ENCODE peak calls at places on chromosomes 16 and 17, in five cellular contexts. I, Y, V, F and W are unnamed samples.

GRCh38 chr17:79331492-79331891 is 256.9 kb downstream of the ENGASE start:
- DNase-seq in Y (no peak), F (no peak), V (no peak), I (no peak), W (no peak)

GRCh38 chr17:78716814-78717393 is 65.2 kb downstream of the CYTH1 start:
- DNase-seq in Y (no peak), F (no peak), I (peak), V (peak), W (peak)

GRCh38 chr17:48228720-48229119 is 121.2 kb downstream of the SNX11 start:
- DNase-seq in V (no peak), Y (no peak), F (no peak), I (no peak), W (peak)

GRCh38 chr17:1181769-1182137 is 2.0 kb upstream of the ABR start:
- DNase-seq in F (no peak), I (peak), V (peak), Y (peak), W (no peak)

GRCh38 chr17:80941171-80941570 is 50.5 kb upstream of the CHMP6 start:
- DNase-seq in Y (no peak), F (no peak), I (no peak), V (no peak), W (no peak)

GRCh38 chr16:85098565-85098964 is 13.7 kb downstream of the CIBAR2 start:
- DNase-seq in F (no peak), Y (no peak), I (no peak), V (no peak), W (no peak)

GRCh38 chr17:3827124-3827773 is 18.8 kb downstream of the NCBP3 start:
- DNase-seq in I (peak), Y (no peak), V (peak), F (peak), W (peak)

GRCh38 chr16:10688291-10688690 is 6.4 kb downstream of the TEKT5 start:
- DNase-seq in I (no peak), F (no peak), Y (no peak), V (no peak), W (no peak)

GRCh38 chr17:13510062-13510461 is 91.7 kb downstream of the HS3ST3A1 start:
- DNase-seq in V (peak), I (no peak), F (no peak), Y (no peak), W (peak)

GRCh38 chr16:29645699-29646187 is 17.3 kb upstream of the SPN start:
- DNase-seq in F (no peak), I (peak), Y (no peak), V (no peak), W (no peak)

GRCh38 chr16:23504453-23505179 is 5.7 kb downstream of the GGA2 start:
- DNase-seq in I (peak), F (peak), Y (peak), V (peak), W (no peak)

GRCh38 chr17:42061641-42062487 is 11.5 kb upstream of the C17orf113 start:
- DNase-seq in Y (no peak), F (no peak), V (no peak), I (no peak), W (no peak)

GRCh38 chr16:74842413-74842812 is 67.8 kb upstream of the FA2H start:
- DNase-seq in Y (no peak), I (no peak), V (no peak), F (no peak), W (no peak)

GRCh38 chr17:39668141-39668924 is at the start of gene PNMT:
- DNase-seq in I (peak), F (peak), Y (no peak), V (peak), W (no peak)

GRCh38 chr17:2122641-2123302 is 67.9 kb downstream of the HIC1 start:
- DNase-seq in F (no peak), Y (no peak), I (no peak), V (peak), W (no peak)

GRCh38 chr16:81633147-81633619 is 145.9 kb upstream of the PLCG2 start:
- DNase-seq in I (no peak), F (no peak), V (no peak), Y (no peak), W (peak)

GRCh38 chr17:82963104-82963950 is 116.1 kb upstream of the METRNL start:
- DNase-seq in V (peak), Y (no peak), F (no peak), I (peak), W (peak)

GRCh38 chr16:3243882-3244281 is 8.9 kb upstream of the ZNF200 start:
- DNase-seq in F (no peak), V (no peak), I (no peak), Y (no peak), W (no peak)

GRCh38 chr17:77494664-77495435 is 354.1 kb downstream of the SEC14L1 start:
- DNase-seq in Y (no peak), I (peak), V (peak), F (peak), W (peak)

GRCh38 chr16:49345829-49346228 is 27.8 kb upstream of the C16orf78 start:
- DNase-seq in V (no peak), F (no peak), I (peak), Y (no peak), W (no peak)

GRCh38 chr16:74807052-74807646 is 32.5 kb upstream of the FA2H start:
- DNase-seq in Y (no peak), V (no peak), F (no peak), I (no peak), W (no peak)

GRCh38 chr17:73874008-73874407 is 229.8 kb upstream of the SDK2 start:
- DNase-seq in Y (no peak), I (no peak), F (no peak), V (no peak), W (no peak)

GRCh38 chr16:66278111-66278531 is 88.4 kb upstream of the CDH5 start:
- DNase-seq in V (no peak), F (no peak), Y (no peak), I (no peak), W (no peak)

GRCh38 chr16:48231675-48232214 is 12.4 kb upstream of the LONP2 start:
- DNase-seq in V (peak), I (peak), F (no peak), Y (peak), W (peak)

GRCh38 chr16:78630102-78630501 is 530.6 kb downstream of the WWOX start:
- DNase-seq in V (no peak), F (no peak), I (no peak), Y (no peak), W (no peak)

GRCh38 chr16:3030128-3030871 is 6.4 kb downstream of the BICDL2 start:
- DNase-seq in F (no peak), V (no peak), I (no peak), Y (no peak), W (no peak)

GRCh38 chr16:1770328-1771071 is 843 bp downstream of the NME3 start:
- DNase-seq in Y (no peak), V (peak), I (peak), F (peak), W (peak)

GRCh38 chr16:3009568-3010390 is 2.9 kb upstream of the CLDN9 start:
- DNase-seq in I (no peak), V (peak), Y (no peak), F (no peak), W (no peak)

GRCh38 chr16:67068212-67068753 is 39.3 kb downstream of the CBFB start:
- DNase-seq in I (no peak), F (no peak), V (peak), Y (no peak), W (no peak)

GRCh38 chr16:23877107-23878070 is 41.6 kb downstream of the PRKCB start:
- DNase-seq in V (no peak), Y (no peak), I (peak), F (no peak), W (no peak)

GRCh38 chr17:75268931-75269330 is 2.1 kb downstream of the MIF4GD start:
- DNase-seq in Y (no peak), V (no peak), I (no peak), F (no peak), W (no peak)

GRCh38 chr17:40910441-40910841 is 25.4 kb upstream of the KRT20 start:
- DNase-seq in V (peak), F (no peak), I (no peak), Y (peak), W (no peak)

GRCh38 chr17:72422505-72423285 is 301.9 kb downstream of the SOX9 start:
- DNase-seq in F (no peak), I (peak), V (peak), Y (peak), W (no peak)

DNA sequence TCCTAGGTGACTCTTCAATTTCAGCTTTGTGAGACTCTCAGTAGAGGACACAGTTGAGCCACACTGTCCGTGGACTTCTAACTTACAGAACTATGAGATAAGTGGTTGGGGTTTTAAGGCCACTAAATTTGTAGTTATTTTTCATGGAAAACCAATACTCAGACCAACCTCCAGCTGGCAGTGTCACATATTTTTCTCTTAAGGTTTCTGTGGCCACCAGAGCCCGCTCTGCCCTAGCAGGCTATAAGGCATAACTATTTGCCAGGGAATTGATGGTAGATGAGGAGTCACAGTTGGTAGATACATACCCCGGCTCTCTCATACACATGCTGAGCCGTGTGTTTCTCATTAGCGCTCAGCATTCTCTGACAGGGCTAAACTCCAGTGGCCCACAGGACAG is 336.8 kb upstream of the MON1B start:
- DNase-seq in I (peak), Y (no peak), V (no peak), F (no peak), W (no peak)
- H3K4me3 ChIP-seq in I (no peak), Y (no peak), V (no peak), F (no peak), W (no peak)

GRCh38 chr16:9070295-9070694 is 21.1 kb upstream of the HAPSTR1 start:
- DNase-seq in Y (no peak), I (no peak), V (no peak), F (no peak), W (no peak)
- H3K4me3 ChIP-seq in Y (no peak), I (no peak), V (no peak), F (no peak), W (no peak)

DNA sequence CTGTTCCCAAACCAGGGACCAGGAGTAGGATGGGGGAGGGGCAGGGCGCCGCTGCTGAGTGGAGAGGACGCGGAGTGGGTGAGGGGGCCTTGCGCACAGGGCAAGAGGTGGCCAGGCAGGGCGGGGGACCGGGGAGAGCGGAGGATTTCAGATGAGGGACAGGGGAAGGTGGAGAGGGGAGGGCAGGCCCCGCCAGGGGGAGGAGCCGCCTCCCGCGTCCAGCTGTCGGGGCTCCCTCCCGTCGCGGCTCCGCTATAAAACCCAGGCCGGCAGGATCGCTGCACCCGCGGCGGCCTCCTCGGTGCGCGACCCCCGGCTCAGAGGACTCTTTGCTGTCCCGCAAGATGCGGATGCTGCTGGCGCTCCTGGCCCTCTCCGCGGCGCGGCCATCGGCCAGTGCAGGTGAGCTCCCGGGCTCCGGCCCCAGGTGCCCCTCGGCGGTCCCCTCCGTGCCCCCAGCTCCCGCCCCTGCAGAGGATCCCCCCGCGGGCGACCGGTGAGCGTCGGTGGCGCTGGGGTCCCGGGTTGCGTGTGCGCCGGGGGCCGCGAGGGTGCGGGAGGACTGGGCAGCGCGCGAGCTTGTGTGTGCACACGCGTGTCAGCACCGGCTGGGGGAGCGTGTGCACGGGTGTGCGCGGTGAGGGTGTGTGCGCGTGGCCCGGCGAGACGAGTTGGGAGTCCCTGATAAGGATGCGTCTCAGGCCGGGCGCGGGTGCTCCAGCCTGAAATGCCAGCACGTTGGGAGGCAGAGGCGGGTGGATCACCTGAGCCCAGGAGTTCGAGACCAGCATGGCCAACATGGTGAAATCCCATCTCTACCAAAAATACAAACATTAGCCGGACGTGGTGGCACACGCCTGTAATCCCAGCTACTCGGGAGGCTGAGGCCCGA is at the start of gene CA4:
- DNase-seq in Y (no peak), I (no peak), F (no peak), V (no peak), W (peak)
- H3K4me3 ChIP-seq in Y (no peak), I (no peak), F (no peak), V (no peak), W (peak)

GRCh38 chr17:45785373-45786193 is 1.5 kb downstream of the CRHR1 start:
- DNase-seq in F (no peak), I (no peak), Y (no peak), V (no peak), W (peak)
- H3K4me3 ChIP-seq in F (peak), I (no peak), Y (no peak), V (no peak), W (peak)

DNA sequence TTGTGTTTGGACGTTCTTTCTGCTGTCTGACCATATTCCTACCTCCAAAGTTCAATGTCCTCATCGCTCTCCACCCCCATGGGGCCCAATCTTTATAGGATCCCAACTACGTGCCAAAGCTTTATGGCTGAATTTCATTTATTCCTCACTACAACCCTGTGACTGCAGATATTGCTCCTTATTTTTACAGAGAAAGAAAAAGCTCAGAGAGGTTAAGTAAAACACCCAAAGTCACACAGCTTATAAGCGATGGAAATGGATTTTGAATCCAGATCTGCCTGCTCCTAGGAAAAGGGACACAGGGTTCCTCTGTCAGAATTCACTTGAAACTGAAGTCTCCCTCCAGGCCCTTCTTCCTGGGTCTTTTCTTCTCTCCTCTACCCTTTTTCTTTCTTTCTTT is 9.3 kb downstream of the NGFR start:
- DNase-seq in V (no peak), F (no peak), I (no peak), Y (no peak), W (no peak)
- H3K4me3 ChIP-seq in V (no peak), F (no peak), I (no peak), Y (no peak), W (no peak)

DNA sequence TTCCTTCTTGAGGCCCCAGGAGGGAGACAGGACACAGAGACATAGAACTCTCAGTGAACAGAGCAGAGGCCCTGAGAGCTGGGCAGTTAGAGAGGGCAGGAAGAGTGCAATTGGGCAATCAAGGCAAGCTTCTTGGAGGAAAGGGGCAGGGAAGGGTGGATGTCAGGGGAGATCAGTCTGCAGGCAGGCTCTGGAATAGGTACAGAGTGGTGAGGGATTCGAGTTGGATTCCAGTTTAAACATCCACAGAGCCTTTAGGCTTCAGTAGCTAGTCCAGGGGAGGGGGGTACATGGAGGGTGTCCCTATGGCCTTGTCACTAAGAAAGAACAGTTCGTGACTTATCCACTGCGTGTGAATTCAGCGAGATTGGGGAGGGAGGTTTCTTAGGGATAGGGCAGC is 2.0 kb downstream of the PYY start:
- DNase-seq in Y (no peak), V (no peak), F (no peak), I (no peak), W (no peak)
- H3K4me3 ChIP-seq in Y (no peak), V (no peak), F (no peak), I (no peak), W (peak)

GRCh38 chr16:15771694-15772093 is 85.1 kb downstream of the MYH11 start:
- DNase-seq in V (no peak), F (no peak), I (no peak), Y (no peak), W (no peak)

GRCh38 chr16:15769239-15769638 is 87.6 kb downstream of the MYH11 start:
- DNase-seq in V (no peak), F (no peak), Y (no peak), I (no peak), W (no peak)

GRCh38 chr16:15768201-15768600 is 88.6 kb downstream of the MYH11 start:
- DNase-seq in F (no peak), I (no peak), V (no peak), Y (no peak), W (no peak)

GRCh38 chr16:15770512-15770911 is 86.3 kb downstream of the MYH11 start:
- DNase-seq in F (no peak), I (no peak), Y (peak), V (peak), W (no peak)

DNA sequence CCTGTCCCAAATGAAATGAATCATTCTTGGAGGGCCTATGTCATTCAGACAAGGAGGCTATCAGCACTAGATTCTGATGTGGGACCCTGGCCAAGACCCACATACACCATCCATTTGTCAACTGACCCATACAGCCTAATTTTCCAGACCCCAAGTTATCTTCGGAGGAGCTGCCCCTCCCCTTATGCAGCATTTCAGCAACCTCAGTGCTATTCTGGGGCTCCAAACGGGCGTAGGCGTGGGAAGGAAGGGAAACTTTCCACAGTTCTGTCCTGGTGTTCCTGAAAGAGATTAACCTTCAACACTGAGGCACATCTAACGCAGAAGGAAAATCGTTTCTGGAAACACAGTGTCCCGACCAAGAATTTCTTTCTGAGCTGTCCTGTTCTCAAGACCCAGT is 86.7 kb downstream of the MYH11 start:
- DNase-seq in F (no peak), I (no peak), V (no peak), Y (no peak), W (no peak)
- H3K4me3 ChIP-seq in F (no peak), I (no peak), V (no peak), Y (no peak), W (no peak)

GRCh38 chr16:28297308-28297707 is 5.0 kb downstream of the SBK1 start:
- DNase-seq in I (no peak), Y (no peak), F (no peak), V (no peak), W (no peak)
- H3K4me3 ChIP-seq in I (no peak), Y (no peak), F (peak), V (no peak), W (no peak)